ENCODE peak calls at places on chromosome 5, in seven cellular contexts. Q is esophagus squamous epithelium, Z is body of pancreas, K is hepatocyte, A is PC-9, U is pancreas, V is spleen. I is an unnamed sample.

GRCh38 chr5:89556215-89557009 is 673.4 kb upstream of the MEF2C start:
- DNase-seq in Q (no peak), Z (no peak), K (peak; percentile 6), A (peak; percentile 59), U (no peak), V (no peak), I (no peak)

GRCh38 chr5:55629790-55630189 is 82.3 kb downstream of the SLC38A9 start:
- DNase-seq in Q (no peak), Z (no peak), K (no peak), A (no peak), U (no peak), V (no peak), I (no peak)

GRCh38 chr5:83197326-83197725 is 120.0 kb downstream of the XRCC4 start:
- DNase-seq in Q (no peak), Z (no peak), K (no peak), A (no peak), U (no peak), V (no peak), I (no peak)

GRCh38 chr5:148595697-148596096 is 58.6 kb downstream of the HTR4 start:
- DNase-seq in Q (no peak), Z (no peak), K (no peak), A (no peak), U (no peak), V (no peak), I (no peak)

GRCh38 chr5:167945542-167946384 is 345.7 kb upstream of the WWC1 start:
- DNase-seq in Q (no peak), Z (no peak), K (peak; percentile 41), A (peak; percentile 95), U (no peak), V (no peak), I (no peak)

GRCh38 chr5:5373351-5374033 is 49.0 kb upstream of the ICE1 start:
- DNase-seq in Q (no peak), Z (no peak), K (no peak), A (no peak), U (no peak), V (no peak), I (no peak)

GRCh38 chr5:158910782-158911692 is 188.7 kb downstream of the EBF1 start:
- DNase-seq in Q (no peak), Z (no peak), K (no peak), A (no peak), U (no peak), V (no peak), I (no peak)

GRCh38 chr5:82991678-82992323 is 85.4 kb downstream of the TMEM167A start:
- DNase-seq in Q (no peak), Z (no peak), K (no peak), A (no peak), U (no peak), V (no peak), I (no peak)

GRCh38 chr5:169905017-169905416 is 75.3 kb downstream of the INSYN2B start:
- DNase-seq in Q (no peak), Z (no peak), K (no peak), A (no peak), U (no peak), V (no peak), I (no peak)

GRCh38 chr5:85182344-85182743 is 797.7 kb upstream of the EDIL3 start:
- DNase-seq in Q (no peak), Z (no peak), K (no peak), A (no peak), U (no peak), V (no peak), I (no peak)

GRCh38 chr5:158727771-158728311 is 371.9 kb downstream of the EBF1 start:
- DNase-seq in Q (no peak), Z (peak; percentile 15), K (no peak), A (no peak), U (no peak), V (peak; percentile 84), I (no peak)

GRCh38 chr5:112338681-112339337 is 80.3 kb downstream of the EPB41L4A start:
- DNase-seq in Q (no peak), Z (peak; percentile 25), K (peak; percentile 16), A (peak; percentile 84), U (no peak), V (no peak), I (no peak)

GRCh38 chr5:138910546-138911185 is 35.5 kb upstream of the LRRTM2 start:
- DNase-seq in Q (no peak), Z (no peak), K (no peak), A (no peak), U (no peak), V (no peak), I (no peak)

GRCh38 chr5:172502969-172503368 is 48.6 kb upstream of the SH3PXD2B start:
- DNase-seq in Q (no peak), Z (no peak), K (no peak), A (no peak), U (peak; percentile 26), V (peak; percentile 17), I (no peak)

GRCh38 chr5:137706841-137707240 is 29.0 kb downstream of the KLHL3 start:
- DNase-seq in Q (no peak), Z (no peak), K (no peak), A (no peak), U (no peak), V (no peak), I (no peak)

GRCh38 chr5:23977996-23978395 is 470.6 kb downstream of the PRDM9 start:
- DNase-seq in Q (no peak), Z (peak; percentile 48), K (peak; percentile 80), A (no peak), U (no peak), V (no peak), I (no peak)

GRCh38 chr5:132816554-132816953 is 3.5 kb downstream of the SOWAHA start:
- DNase-seq in Q (no peak), Z (no peak), K (no peak), A (no peak), U (no peak), V (no peak), I (no peak)

GRCh38 chr5:169121631-169122420 is 179.1 kb downstream of the SLIT3 start:
- DNase-seq in Q (no peak), Z (no peak), K (no peak), A (no peak), U (no peak), V (no peak), I (no peak)

GRCh38 chr5:133075572-133076536 is 24.0 kb downstream of the HSPA4 start:
- DNase-seq in Q (no peak), Z (no peak), K (peak; percentile 8), A (no peak), U (no peak), V (no peak), I (no peak)

GRCh38 chr5:158684469-158684868 is 415.2 kb downstream of the EBF1 start:
- DNase-seq in Q (no peak), Z (no peak), K (no peak), A (no peak), U (no peak), V (no peak), I (no peak)

GRCh38 chr5:58263291-58263690 is 196.6 kb downstream of the PLK2 start:
- DNase-seq in Q (no peak), Z (no peak), K (no peak), A (no peak), U (no peak), V (no peak), I (no peak)

GRCh38 chr5:108504974-108505373 is 123.1 kb upstream of the FBXL17 start:
- DNase-seq in Q (no peak), Z (no peak), K (no peak), A (no peak), U (no peak), V (no peak), I (no peak)

GRCh38 chr5:152164860-152165259 is 240.2 kb upstream of the GLRA1 start:
- DNase-seq in Q (no peak), Z (no peak), K (no peak), A (no peak), U (no peak), V (no peak), I (no peak)

GRCh38 chr5:56251918-56252553 is 18.9 kb upstream of the ANKRD55 start:
- DNase-seq in Q (no peak), Z (no peak), K (no peak), A (no peak), U (no peak), V (no peak), I (no peak)

GRCh38 chr5:73496984-73497457 is 1.2 kb upstream of the BTF3 start:
- DNase-seq in Q (no peak), Z (no peak), K (peak; percentile 81), A (peak; percentile 79), U (no peak), V (no peak), I (no peak)

GRCh38 chr5:112737472-112738179 is at the start of gene APC:
- DNase-seq in Q (peak; percentile 34), Z (peak; percentile 84), K (peak; percentile 89), A (peak; percentile 71), U (peak; percentile 84), V (peak; percentile 96), I (peak; percentile 56)

GRCh38 chr5:17735771-17736170 is 101.5 kb downstream of the TAF11L14 start:
- DNase-seq in Q (no peak), Z (no peak), K (no peak), A (no peak), U (no peak), V (no peak), I (no peak)

GRCh38 chr5:81850932-81851331 is 100.0 kb upstream of the SSBP2 start:
- DNase-seq in Q (no peak), Z (no peak), K (no peak), A (no peak), U (no peak), V (no peak), I (no peak)
- H3K27ac ChIP-seq in Q (peak overlapping the region; percentile 79), Z (peak overlapping the region; percentile 95), K (peak overlapping the region; percentile 96), A (peak overlapping the region; percentile 76), U (peak overlapping the region; percentile 97), V (peak overlapping the region; percentile 93), I (peak overlapping the region; percentile 51)

GRCh38 chr5:105752801-105753200 is 1917.9 kb downstream of the EFNA5 start:
- DNase-seq in Q (no peak), Z (no peak), K (no peak), A (no peak), U (no peak), V (no peak), I (no peak)
- TF ChIP-seq CTCF in Q (no peak), Z (no peak), K (no peak), A (no peak), U (no peak), V (no peak), I (no peak)

GRCh38 chr5:141258464-141258863 is 13.3 kb downstream of the PCDHB15 start:
- DNase-seq in Q (no peak), Z (no peak), K (no peak), A (no peak), U (no peak), V (no peak), I (no peak)
- H3K9me3 ChIP-seq in Q (peaks cover 96% of the 10 kb centered on the region), Z (peaks cover 4% of the 10 kb centered on the region), K (peaks cover 68% of the 10 kb centered on the region), A (peaks cover 38% of the 10 kb centered on the region), U (no peaks in the 10 kb centered on the region), V (peaks cover 100% of the 10 kb centered on the region), I (peaks cover 99% of the 10 kb centered on the region)

GRCh38 chr5:142095651-142096330 is 12.8 kb upstream of the NDFIP1 start:
- DNase-seq in Q (no peak), Z (no peak), K (no peak), A (no peak), U (no peak), V (no peak), I (peak; percentile 78)
- H3K27ac ChIP-seq in Q (no peak overlapping the region), Z (no peak overlapping the region), K (no peak overlapping the region), A (no peak overlapping the region), U (no peak overlapping the region), V (peak overlapping the region; percentile 53), I (peak overlapping the region; percentile 75)

GRCh38 chr5:36073595-36074216 is 7.0 kb upstream of the UGT3A2 start:
- DNase-seq in Q (no peak), Z (no peak), K (peak; percentile 26), A (no peak), U (no peak), V (no peak), I (no peak)
- TF ChIP-seq CTCF in Q (no peak), Z (no peak), K (peak; percentile 37), A (peak; percentile 40), U (no peak), V (no peak), I (no peak)